ENCODE peak calls at places on chromosome 5, in ten cellular contexts. N is esophagus squamous epithelium, H is lower leg skin, J is astrocyte of the cerebellum, U is epithelial cell of esophagus, E is foreskin fibroblast, D is Calu3, K is heart left ventricle, V is NB4, O is cardiac muscle cell. L is an unnamed sample.

GRCh38 chr5:93891491-93892480 is 150.4 kb upstream of the POU5F2 start:
- DNase-seq in J (no peak), V (no peak), E (no peak), H (no peak), K (no peak), N (no peak), O (no peak), D (no peak), U (no peak), L (no peak)

GRCh38 chr5:157924931-157925729 is 66.2 kb upstream of the CLINT1 start:
- DNase-seq in K (no peak), U (no peak), V (no peak), D (peak), E (no peak), H (no peak), O (no peak), J (no peak), N (no peak), L (no peak)

GRCh38 chr5:36855141-36855495 is 21.5 kb upstream of the NIPBL start:
- DNase-seq in H (no peak), O (no peak), U (no peak), N (no peak), D (no peak), J (no peak), E (no peak), V (no peak), K (no peak), L (no peak)

GRCh38 chr5:169416583-169417196 is 115.8 kb upstream of the SLIT3 start:
- DNase-seq in N (no peak), U (peak), V (peak), O (peak), J (peak), K (peak), H (peak), D (no peak), E (peak), L (no peak)

GRCh38 chr5:109038209-109038840 is 290.6 kb downstream of the FER start:
- DNase-seq in D (no peak), O (peak), V (no peak), J (no peak), K (no peak), N (no peak), E (peak), U (peak), H (no peak), L (no peak)

GRCh38 chr5:32251864-32252458 is 60.8 kb downstream of the MTMR12 start:
- DNase-seq in J (peak), O (peak), D (no peak), H (no peak), E (no peak), V (no peak), K (no peak), N (no peak), U (no peak), L (no peak)

GRCh38 chr5:103602465-103602864 is 39.9 kb upstream of the NUDT12 start:
- DNase-seq in U (no peak), V (no peak), D (no peak), N (no peak), H (no peak), O (no peak), K (no peak), E (no peak), J (no peak), L (no peak)

GRCh38 chr5:4553968-4554367 is 586.2 kb upstream of the ADAMTS16 start:
- DNase-seq in O (no peak), N (no peak), U (no peak), E (no peak), V (no peak), D (no peak), K (no peak), H (no peak), J (peak), L (no peak)

GRCh38 chr5:162283611-162284010 is 216.0 kb downstream of the GABRG2 start:
- DNase-seq in J (no peak), N (no peak), K (no peak), E (no peak), O (no peak), U (no peak), H (no peak), V (no peak), D (no peak), L (no peak)

GRCh38 chr5:14060218-14060617 is 82.9 kb upstream of the TRIO start:
- DNase-seq in O (no peak), J (no peak), K (no peak), D (no peak), V (no peak), H (no peak), N (no peak), E (no peak), U (no peak), L (no peak)

GRCh38 chr5:2714026-2714425 is 37.5 kb downstream of the IRX2 start:
- DNase-seq in V (no peak), O (no peak), U (no peak), D (no peak), J (no peak), H (no peak), K (no peak), N (no peak), E (no peak), L (no peak)

GRCh38 chr5:103375356-103375755 is 116.8 kb downstream of the MACIR start:
- DNase-seq in U (peak), H (no peak), D (peak), V (no peak), N (no peak), O (peak), E (peak), J (peak), K (no peak), L (no peak)

GRCh38 chr5:38316544-38317224 is 58.3 kb downstream of the EGFLAM start:
- DNase-seq in H (peak), D (no peak), J (no peak), U (no peak), K (peak), V (no peak), O (peak), E (peak), N (no peak), L (no peak)
- TF ChIP-seq CTCF in H (no peak), D (no peak), J (no peak), U (no peak), K (no peak), V (no peak), O (no peak), E (no peak), N (no peak), L (no peak)

DNA sequence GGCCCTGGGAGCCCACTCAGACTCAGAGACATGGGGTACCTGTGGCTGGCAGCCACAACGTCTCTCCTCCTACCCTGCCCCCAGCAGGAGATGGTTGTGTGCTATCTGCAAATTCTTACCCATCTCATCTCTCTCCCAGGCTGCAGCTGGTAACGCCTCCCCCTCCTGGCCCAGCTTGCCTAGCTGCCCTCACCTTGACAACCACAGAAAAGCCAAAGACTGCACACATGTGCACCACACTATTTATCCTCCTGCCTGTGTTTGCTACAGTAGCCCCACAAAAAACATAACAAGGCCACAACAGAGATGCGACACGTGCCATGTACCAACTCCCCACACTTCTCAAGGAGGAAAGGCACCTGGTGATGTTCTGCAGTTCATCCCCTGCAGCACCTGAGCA is 168.9 kb downstream of the C5orf15 start:
- DNase-seq in O (no peak), E (no peak), U (no peak), K (no peak), H (no peak), N (no peak), J (no peak), V (no peak), D (no peak), L (no peak)
- TF ChIP-seq CTCF in O (no peak), E (no peak), U (no peak), K (no peak), H (no peak), N (no peak), J (no peak), V (no peak), D (no peak), L (no peak)

GRCh38 chr5:60206234-60206633 is 312.7 kb upstream of the PDE4D start:
- DNase-seq in N (no peak), H (no peak), U (no peak), E (no peak), D (no peak), J (no peak), K (no peak), O (no peak), V (no peak), L (no peak)

GRCh38 chr5:60209146-60209840 is 315.8 kb upstream of the PDE4D start:
- DNase-seq in V (no peak), N (no peak), O (peak), J (no peak), U (no peak), K (no peak), E (no peak), D (no peak), H (no peak), L (no peak)

GRCh38 chr5:60208681-60209080 is 315.2 kb upstream of the PDE4D start:
- DNase-seq in J (no peak), E (no peak), D (no peak), V (no peak), K (no peak), H (no peak), U (no peak), N (no peak), O (no peak), L (no peak)

GRCh38 chr5:60205071-60205470 is 311.5 kb upstream of the PDE4D start:
- DNase-seq in E (no peak), U (no peak), K (peak), D (no peak), N (no peak), V (no peak), J (no peak), O (no peak), H (no peak), L (no peak)

DNA sequence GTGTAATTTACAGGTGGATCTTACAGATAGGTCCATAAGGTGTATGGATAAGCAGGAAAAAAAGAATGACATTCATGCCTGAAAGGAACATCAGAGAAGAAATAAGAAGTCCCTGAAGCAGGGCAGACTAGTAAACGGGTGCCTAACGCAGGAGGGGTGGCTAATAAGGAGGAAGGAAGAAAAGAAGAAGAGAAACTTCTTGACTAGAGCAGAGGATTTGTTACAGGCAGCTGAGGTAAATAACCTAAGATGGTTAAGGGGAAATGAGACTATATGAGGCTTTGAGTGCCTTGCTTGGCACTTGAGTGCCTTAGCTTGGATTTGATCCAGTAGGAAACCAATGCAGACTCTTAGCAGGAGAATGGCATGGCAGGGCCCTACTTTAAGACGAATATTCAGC is 313.5 kb upstream of the PDE4D start:
- DNase-seq in K (peak), D (no peak), E (no peak), H (no peak), V (peak), U (no peak), J (no peak), O (no peak), N (no peak), L (no peak)
- TF ChIP-seq CTCF in K (no peak), D (no peak), E (no peak), H (no peak), V (no peak), U (no peak), J (no peak), O (no peak), N (no peak), L (no peak)

GRCh38 chr5:1594336-1595106 is 70.8 kb upstream of the LPCAT1 start:
- DNase-seq in H (peak), E (peak), V (no peak), K (peak), U (peak), J (no peak), O (peak), N (peak), D (peak), L (peak)
- TF ChIP-seq CTCF in H (no peak), E (peak), V (no peak), K (peak), U (peak), J (no peak), O (peak), N (peak), D (peak), L (no peak)

DNA sequence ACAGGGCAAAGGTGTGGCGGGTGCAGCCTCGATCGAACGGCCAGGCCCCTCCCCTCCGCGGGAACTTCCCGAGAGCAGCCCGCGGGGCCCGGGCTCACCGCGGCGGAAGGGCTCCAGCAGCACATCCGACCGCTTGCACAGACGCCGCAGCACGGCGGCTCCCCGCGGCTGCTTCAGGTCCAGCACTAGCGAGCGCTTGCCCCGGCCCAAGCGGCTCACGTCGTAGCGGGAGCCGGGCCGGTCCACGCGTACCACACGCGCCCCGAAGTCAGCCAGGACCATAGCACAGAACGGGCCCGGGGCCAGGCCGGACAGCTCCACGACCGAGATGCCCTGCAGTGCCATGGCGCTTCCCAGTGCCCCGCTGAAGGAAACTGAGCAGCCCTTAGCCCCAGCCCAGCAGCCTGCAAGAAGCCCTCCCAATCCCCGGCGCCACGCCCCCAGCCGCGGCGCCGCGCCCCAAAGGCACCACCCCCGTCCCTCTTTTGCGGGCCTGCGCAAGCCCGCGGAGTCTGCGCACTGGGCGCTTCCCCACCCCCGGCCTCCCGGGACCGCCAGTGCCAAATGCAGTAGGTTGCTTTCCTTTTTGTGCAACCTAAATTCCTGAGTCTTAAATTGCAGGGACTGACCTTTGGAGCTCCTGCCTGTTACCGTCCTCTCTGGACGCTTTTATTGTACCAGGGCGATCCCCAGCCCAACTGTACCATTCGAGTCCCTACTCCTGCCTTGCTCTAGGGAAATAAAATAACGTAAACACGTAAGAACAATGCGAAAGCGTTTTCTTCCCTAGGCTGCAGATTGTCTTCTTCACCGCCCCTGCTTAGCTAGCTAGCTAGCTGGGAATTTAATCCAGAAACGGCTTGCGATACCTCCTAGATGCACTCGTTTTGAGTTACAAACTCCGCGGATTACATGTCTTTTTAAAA is at the start of gene AMACR:
- DNase-seq in V (peak), N (peak), H (peak), O (peak), J (peak), K (peak), E (peak), D (peak), U (peak), L (peak)
- TF ChIP-seq CTCF in V (no peak), N (no peak), H (no peak), O (peak), J (peak), K (peak), E (no peak), D (no peak), U (no peak), L (no peak)